ENCODE peak calls at places on chromosomes 4 and X, in nine cellular contexts. F, S, C, M, H, Z, O, P and L are unnamed samples.

GRCh38 chr4:8582941-8583654 is 2.9 kb downstream of the GPR78 start:
- DNase-seq in F (no peak), P (no peak), S (no peak), M (no peak), H (no peak), Z (no peak), O (no peak), C (no peak), L (no peak)

GRCh38 chrX:5409106-5409505 is 819.6 kb downstream of the NLGN4X start:
- DNase-seq in H (no peak), Z (no peak), C (no peak), M (no peak), P (no peak), F (no peak), S (no peak), O (no peak), L (no peak)

GRCh38 chrX:1170243-1170642 is 42.2 kb downstream of the CRLF2 start:
- DNase-seq in F (peak; percentile 12), H (no peak), S (no peak), Z (no peak), C (no peak), P (no peak), M (no peak), O (peak; percentile 60), L (no peak)

GRCh38 chrX:100995469-100995868 is 26.0 kb downstream of the ARL13A start:
- DNase-seq in P (peak; percentile 45), O (no peak), S (peak; percentile 35), F (peak; percentile 49), Z (peak; percentile 44), C (no peak), M (no peak), H (no peak), L (peak; percentile 71)

GRCh38 chrX:118207831-118208453 is 91.3 kb upstream of the KLHL13 start:
- DNase-seq in F (no peak), C (no peak), O (no peak), S (no peak), Z (no peak), H (no peak), P (no peak), M (no peak), L (no peak)

GRCh38 chr4:48370260-48371134 is 29.2 kb downstream of the SLAIN2 start:
- DNase-seq in H (no peak), M (no peak), Z (no peak), C (peak; percentile 5), P (no peak), S (no peak), O (no peak), F (no peak), L (no peak)

GRCh38 chr4:170476351-170476750 is 386.6 kb upstream of the AADAT start:
- DNase-seq in S (peak; percentile 39), F (no peak), C (no peak), M (no peak), P (no peak), O (no peak), Z (no peak), H (no peak), L (no peak)

GRCh38 chrX:70497026-70497425 is 52.4 kb downstream of the DLG3 start:
- DNase-seq in S (no peak), O (no peak), C (no peak), Z (no peak), H (no peak), P (no peak), F (no peak), M (no peak), L (no peak)

GRCh38 chr4:168868044-168868855 is 141.8 kb downstream of the CBR4 start:
- DNase-seq in P (no peak), F (no peak), Z (peak; percentile 82), C (no peak), S (peak; percentile 79), H (no peak), M (no peak), O (no peak), L (peak; percentile 29)

GRCh38 chr4:54499308-54500074 is 158.3 kb upstream of the KIT start:
- DNase-seq in C (no peak), M (no peak), O (peak; percentile 77), S (peak; percentile 16), H (no peak), P (peak; percentile 56), F (no peak), Z (no peak), L (peak; percentile 34)
- H3K4me3 ChIP-seq in C (no peak overlapping the region), M (no peak overlapping the region), O (no peak overlapping the region), S (no peak overlapping the region), H (no peak overlapping the region), P (no peak overlapping the region), F (no peak overlapping the region), Z (no peak overlapping the region), L (no peak overlapping the region)

GRCh38 chr4:153521995-153522799 is 56.0 kb downstream of the TMEM131L start:
- DNase-seq in Z (no peak), P (no peak), H (no peak), C (peak; percentile 48), O (no peak), M (no peak), S (no peak), F (no peak), L (no peak)
- H3K36me3 ChIP-seq in Z (no peaks in the 10 kb centered on the region), P (no peaks in the 10 kb centered on the region), H (no peaks in the 10 kb centered on the region), C (no peaks in the 10 kb centered on the region), O (no peaks in the 10 kb centered on the region), M (no peaks in the 10 kb centered on the region), S (peaks cover 4% of the 10 kb centered on the region), F (no peaks in the 10 kb centered on the region), L (no peaks in the 10 kb centered on the region)

DNA sequence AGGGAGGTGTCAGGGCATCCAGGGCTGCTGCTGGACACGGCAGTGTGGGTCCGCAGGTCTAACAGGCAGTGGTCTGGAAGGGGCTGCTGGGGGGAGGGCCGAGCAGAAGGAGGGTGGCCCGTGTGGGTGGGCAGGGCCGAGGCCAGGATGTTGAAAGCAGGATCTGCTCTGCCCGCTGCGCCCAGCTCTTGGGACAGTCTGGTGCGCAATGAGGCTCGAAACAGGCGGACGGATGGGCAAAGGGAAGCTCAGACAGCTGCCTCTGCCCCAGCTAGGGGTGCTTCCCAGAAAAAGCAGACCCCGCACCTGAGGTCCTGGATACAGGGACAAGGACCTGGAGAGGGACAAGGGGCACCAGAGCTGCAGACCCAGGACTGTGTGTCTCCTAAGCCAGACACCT is 121.3 kb downstream of the FAM53A start:
- DNase-seq in F (no peak), O (no peak), H (no peak), C (no peak), S (no peak), M (no peak), P (no peak), Z (no peak), L (no peak)
- H3K27me3 ChIP-seq in F (no peaks in the 10 kb centered on the region), O (peaks cover 98% of the 10 kb centered on the region), H (peaks cover 56% of the 10 kb centered on the region), C (no peaks in the 10 kb centered on the region), S (peaks cover 58% of the 10 kb centered on the region), M (no peaks in the 10 kb centered on the region), P (peaks cover 8% of the 10 kb centered on the region), Z (no peaks in the 10 kb centered on the region), L (no peaks in the 10 kb centered on the region)

GRCh38 chrX:9466711-9467110 is 1.9 kb downstream of the TBL1X start:
- DNase-seq in S (no peak), C (no peak), Z (no peak), O (no peak), H (no peak), F (no peak), M (no peak), P (no peak), L (no peak)

GRCh38 chrX:9467751-9468150 is 2.9 kb downstream of the TBL1X start:
- DNase-seq in C (no peak), M (no peak), S (no peak), F (no peak), P (no peak), H (no peak), Z (no peak), O (no peak), L (no peak)

GRCh38 chrX:9465380-9466114 is 689 bp downstream of the TBL1X start:
- DNase-seq in Z (no peak), H (peak; percentile 36), O (no peak), C (no peak), F (no peak), P (no peak), M (peak; percentile 55), S (peak; percentile 47), L (no peak)

GRCh38 chrX:9466115-9466495 is 1.2 kb downstream of the TBL1X start:
- DNase-seq in F (no peak), Z (peak; percentile 20), C (no peak), O (no peak), S (peak; percentile 54), M (peak; percentile 77), H (peak; percentile 51), P (no peak), L (no peak)

DNA sequence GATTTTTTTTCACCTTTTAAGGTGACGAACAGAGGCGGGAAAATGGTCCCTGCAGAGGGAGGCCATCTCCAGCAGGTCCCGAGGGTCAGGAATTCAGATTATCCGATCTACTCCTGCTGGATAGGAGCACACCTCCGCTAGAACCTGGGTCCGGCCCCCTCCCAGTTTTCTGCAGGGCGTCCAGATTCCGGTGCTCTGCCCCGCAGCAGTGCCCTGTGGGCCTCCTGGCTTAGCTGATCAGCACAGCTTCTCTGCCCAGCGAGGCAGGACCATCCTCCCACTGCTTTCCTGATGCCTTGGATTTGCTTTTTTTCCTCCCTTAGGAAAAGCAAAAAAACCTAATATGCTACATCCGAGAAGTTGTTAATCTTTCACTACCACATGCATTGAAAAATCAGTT is 2.3 kb downstream of the TBL1X start:
- DNase-seq in S (no peak), Z (no peak), F (no peak), H (no peak), C (no peak), M (no peak), P (no peak), O (no peak), L (no peak)
- H3K4me3 ChIP-seq in S (no peak overlapping the region), Z (no peak overlapping the region), F (peak overlapping the region; percentile 78), H (peak overlapping the region; percentile 64), C (no peak overlapping the region), M (peak overlapping the region; percentile 43), P (no peak overlapping the region), O (peak overlapping the region; percentile 12), L (no peak overlapping the region)

GRCh38 chrX:2468406-2469195 is 32.2 kb downstream of the DHRSX start:
- DNase-seq in P (no peak), C (no peak), O (no peak), H (no peak), F (no peak), M (no peak), S (no peak), Z (no peak), L (no peak)
- H3K36me3 ChIP-seq in P (no peaks in the 10 kb centered on the region), C (no peaks in the 10 kb centered on the region), O (no peaks in the 10 kb centered on the region), H (no peaks in the 10 kb centered on the region), F (no peaks in the 10 kb centered on the region), M (no peaks in the 10 kb centered on the region), S (no peaks in the 10 kb centered on the region), Z (no peaks in the 10 kb centered on the region), L (peaks cover 2% of the 10 kb centered on the region)